ENCODE peak calls at places on chromosome 10, in nine cellular contexts. J is heart left ventricle, S is tibial nerve, R is Peyer's patch, Z is IMR-90, M is ovary, G is adrenal gland, X is transverse colon, T is body of pancreas. W is an unnamed sample.

GRCh38 chr10:123413353-123413752 is 252.8 kb upstream of the GPR26 start:
- DNase-seq in M (no peak), Z (no peak), X (no peak), G (no peak), J (no peak), R (no peak), T (no peak), S (no peak), W (no peak)

GRCh38 chr10:9305018-9305655 is 1250.6 kb downstream of the GATA3 start:
- DNase-seq in X (no peak), J (no peak), G (no peak), M (no peak), R (no peak), T (no peak), Z (peak), S (no peak), W (no peak)

GRCh38 chr10:17617031-17617911 is at the start of gene HACD1:
- DNase-seq in G (peak), X (peak), Z (peak), J (peak), T (peak), R (peak), S (peak), M (peak), W (peak)

GRCh38 chr10:10131984-10132383 is 885.7 kb upstream of the CELF2 start:
- DNase-seq in X (no peak), M (no peak), T (no peak), G (no peak), R (no peak), J (no peak), Z (no peak), S (no peak), W (no peak)

GRCh38 chr10:24989867-24990266 is 26.1 kb downstream of the ENKUR start:
- DNase-seq in J (no peak), Z (peak), S (no peak), R (no peak), G (no peak), M (no peak), T (no peak), X (no peak), W (no peak)

GRCh38 chr10:87842776-87843497 is 20.4 kb downstream of the KLLN start:
- DNase-seq in M (no peak), S (no peak), T (no peak), G (no peak), Z (peak), J (no peak), X (no peak), R (no peak), W (no peak)

GRCh38 chr10:4809156-4809555 is 16.9 kb upstream of the AKR1E2 start:
- DNase-seq in Z (no peak), S (no peak), T (no peak), R (no peak), G (no peak), M (no peak), J (no peak), X (no peak), W (no peak)

GRCh38 chr10:12872577-12872976 is 128.9 kb downstream of the CCDC3 start:
- DNase-seq in M (no peak), T (no peak), X (no peak), S (no peak), G (no peak), J (no peak), R (no peak), Z (no peak), W (no peak)

GRCh38 chr10:6563075-6563474 is 17.0 kb downstream of the PRKCQ start:
- DNase-seq in X (no peak), S (no peak), M (no peak), Z (no peak), J (no peak), G (no peak), R (no peak), T (no peak), W (no peak)

GRCh38 chr10:36759111-36759805 is 366.1 kb upstream of the ANKRD30A start:
- DNase-seq in M (no peak), G (no peak), Z (peak), R (no peak), T (no peak), S (no peak), J (no peak), X (no peak), W (no peak)

GRCh38 chr10:7408494-7409044 is 2.3 kb downstream of the SFMBT2 start:
- DNase-seq in J (peak), G (peak), R (peak), S (peak), M (peak), X (peak), T (peak), Z (peak), W (peak)

GRCh38 chr10:47022311-47023131 is 111.3 kb downstream of the PTPN20 start:
- DNase-seq in S (no peak), M (no peak), G (no peak), Z (no peak), X (no peak), T (no peak), R (no peak), J (no peak), W (no peak)

GRCh38 chr10:72693599-72693915 is 1.6 kb downstream of the MCU start:
- DNase-seq in X (no peak), M (no peak), G (no peak), R (no peak), T (no peak), J (no peak), Z (no peak), S (no peak), W (no peak)

GRCh38 chr10:42969147-42969546 is 107.7 kb upstream of the RET start:
- DNase-seq in R (no peak), G (no peak), S (no peak), J (no peak), X (no peak), M (no peak), T (no peak), Z (no peak), W (no peak)

GRCh38 chr10:113071446-113071845 is 121.4 kb downstream of the TCF7L2 start:
- DNase-seq in Z (peak), M (peak), X (peak), R (no peak), S (peak), G (peak), T (peak), J (peak), W (peak)

GRCh38 chr10:614341-614664 is 75.2 kb downstream of the DIP2C start:
- DNase-seq in S (no peak), M (no peak), J (no peak), T (no peak), G (no peak), Z (no peak), X (no peak), R (no peak), W (peak)
- TF ChIP-seq POLR2A in S (no peak), M (no peak), J (no peak), T (no peak), G (no peak), Z (no peak), X (no peak), R (no peak), W (no peak)

DNA sequence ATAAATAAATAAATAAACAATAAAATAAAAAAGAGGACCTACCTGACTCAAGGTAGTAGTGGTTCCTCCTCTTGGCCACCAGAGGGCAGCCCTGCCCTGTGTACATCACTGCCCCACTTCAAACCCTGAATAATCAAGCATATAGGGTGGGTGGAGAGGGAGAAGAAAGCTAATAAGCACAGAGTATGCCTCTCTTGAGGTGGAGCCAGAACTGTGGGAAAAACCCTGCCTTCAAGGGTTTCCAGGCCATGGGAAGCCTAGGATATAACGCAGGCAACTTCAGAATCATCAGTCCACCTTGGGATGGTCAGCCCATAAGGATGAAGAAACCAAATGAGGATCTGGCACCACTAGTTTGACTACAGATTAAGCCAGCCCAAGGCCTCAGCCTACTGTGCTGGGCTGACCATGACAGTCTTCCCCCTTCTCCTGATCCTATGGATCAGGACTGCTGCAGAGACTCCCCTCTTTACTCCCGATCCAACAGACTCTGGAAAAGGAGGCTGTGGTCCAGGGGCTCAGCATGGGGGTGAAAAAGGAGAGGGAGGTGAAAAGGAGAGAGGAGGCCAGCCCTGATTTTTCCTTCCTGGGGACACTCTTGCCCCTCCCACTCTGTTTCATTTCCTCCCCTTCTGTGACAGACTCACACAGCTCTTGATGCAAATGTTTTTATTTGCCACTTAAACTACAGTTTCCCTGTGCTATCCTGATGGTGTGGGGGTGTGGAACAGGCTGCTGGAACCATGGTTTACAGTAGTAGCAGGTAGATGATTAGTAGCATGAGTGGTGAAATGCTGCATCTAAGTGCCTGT is 10.1 kb downstream of the AVPI1 start:
- DNase-seq in G (no peak), S (no peak), Z (peak), J (no peak), T (peak), R (peak), X (peak), M (no peak), W (peak)
- TF ChIP-seq POLR2A in G (no peak), S (no peak), Z (no peak), J (no peak), T (no peak), R (no peak), X (no peak), M (no peak), W (no peak)

DNA sequence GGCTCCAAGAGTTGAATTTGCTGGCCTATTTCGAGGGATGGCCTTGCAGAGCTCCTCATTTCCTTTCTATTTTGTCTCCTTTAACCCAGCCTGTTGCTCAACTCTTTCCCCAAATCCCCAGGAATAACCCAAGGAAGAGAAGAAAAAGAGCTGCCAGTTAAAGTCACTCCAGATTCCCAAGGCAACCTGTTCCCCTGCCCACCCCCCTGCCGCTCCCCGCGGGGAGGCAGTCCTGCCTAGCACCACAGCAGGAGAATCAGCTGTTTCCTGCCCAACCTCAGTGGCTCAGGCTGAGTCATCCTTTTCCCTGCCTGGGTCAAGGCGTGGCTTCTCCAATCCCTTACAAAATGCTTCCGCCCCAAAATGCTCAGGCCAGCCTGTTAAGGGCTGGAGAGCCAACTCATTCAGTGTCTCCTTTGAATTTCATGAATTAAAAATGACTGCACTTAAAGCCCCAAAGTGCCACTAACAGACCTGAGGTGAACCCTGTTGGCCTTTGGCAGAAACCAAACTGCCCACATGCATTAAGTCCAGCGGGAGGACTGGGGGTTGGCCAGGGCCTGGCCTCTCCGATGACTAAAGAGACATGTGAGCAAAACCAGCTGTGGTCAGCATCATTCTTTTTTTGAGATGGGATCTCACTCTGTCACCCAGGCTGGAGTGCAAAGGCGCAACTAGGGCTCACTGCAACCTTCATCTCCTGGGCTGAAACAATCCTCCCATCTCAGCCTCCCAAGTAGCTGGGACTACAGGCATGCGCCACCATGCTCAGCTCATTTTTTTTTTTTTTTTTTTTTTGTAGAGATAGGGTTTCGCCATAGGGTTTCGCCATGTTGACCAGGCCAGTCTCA is 83.2 kb upstream of the KIF5B start:
- DNase-seq in Z (peak), M (peak), X (peak), J (peak), S (peak), G (peak), R (peak), T (peak), W (peak)
- TF ChIP-seq POLR2A in Z (no peak), M (no peak), X (peak), J (no peak), S (no peak), G (peak), R (no peak), T (no peak), W (no peak)

DNA sequence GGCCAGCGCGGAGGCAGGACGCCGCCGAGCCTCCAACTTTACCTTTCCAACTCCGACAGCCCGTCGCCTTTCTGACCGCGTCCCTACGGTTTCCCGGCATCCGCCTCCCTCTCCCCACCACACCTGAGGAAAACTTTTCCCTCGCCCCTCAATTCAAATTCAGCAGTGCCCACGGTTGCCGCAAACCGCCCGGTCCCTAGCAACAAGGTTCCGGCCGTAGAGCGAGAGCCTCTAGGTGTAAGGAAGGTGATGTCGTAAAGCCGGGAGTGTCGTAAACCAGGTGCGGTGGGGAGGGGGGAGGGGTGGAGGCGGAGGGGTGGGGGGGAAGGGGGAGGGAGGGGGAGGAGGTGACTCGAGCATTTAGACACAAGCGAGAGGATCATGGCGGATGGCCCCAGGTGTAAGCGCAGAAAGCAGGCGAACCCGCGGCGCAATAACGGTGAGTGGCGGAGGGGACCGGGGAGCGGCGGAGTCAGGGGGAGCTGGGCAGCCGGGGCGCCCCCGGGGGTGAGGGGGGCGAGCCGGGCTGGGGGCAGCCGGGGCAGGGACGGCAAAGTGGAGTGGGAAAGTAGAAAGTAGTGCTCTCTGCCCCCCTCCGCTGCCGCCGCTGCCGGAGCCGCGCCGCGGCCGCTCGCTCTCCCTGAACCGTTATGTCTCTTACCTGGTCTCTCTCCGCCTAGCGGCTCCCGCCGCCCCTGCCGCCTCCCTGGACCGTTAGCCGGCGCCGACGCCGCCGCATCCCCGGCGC is at the start of gene ZEB1:
- DNase-seq in X (peak), S (peak), T (peak), Z (peak), J (peak), G (peak), M (peak), R (peak), W (peak)
- TF ChIP-seq POLR2A in X (peak), S (no peak), T (no peak), Z (peak), J (no peak), G (no peak), M (peak), R (peak), W (peak)

GRCh38 chr10:102985811-102986210 is 67.7 kb downstream of the CNNM2 start:
- DNase-seq in G (no peak), Z (no peak), J (no peak), X (no peak), S (no peak), M (no peak), R (no peak), T (no peak), W (no peak)

GRCh38 chr10:102984086-102984485 is 66.0 kb downstream of the CNNM2 start:
- DNase-seq in M (no peak), G (no peak), S (no peak), X (no peak), Z (no peak), R (no peak), T (no peak), J (no peak), W (no peak)

DNA sequence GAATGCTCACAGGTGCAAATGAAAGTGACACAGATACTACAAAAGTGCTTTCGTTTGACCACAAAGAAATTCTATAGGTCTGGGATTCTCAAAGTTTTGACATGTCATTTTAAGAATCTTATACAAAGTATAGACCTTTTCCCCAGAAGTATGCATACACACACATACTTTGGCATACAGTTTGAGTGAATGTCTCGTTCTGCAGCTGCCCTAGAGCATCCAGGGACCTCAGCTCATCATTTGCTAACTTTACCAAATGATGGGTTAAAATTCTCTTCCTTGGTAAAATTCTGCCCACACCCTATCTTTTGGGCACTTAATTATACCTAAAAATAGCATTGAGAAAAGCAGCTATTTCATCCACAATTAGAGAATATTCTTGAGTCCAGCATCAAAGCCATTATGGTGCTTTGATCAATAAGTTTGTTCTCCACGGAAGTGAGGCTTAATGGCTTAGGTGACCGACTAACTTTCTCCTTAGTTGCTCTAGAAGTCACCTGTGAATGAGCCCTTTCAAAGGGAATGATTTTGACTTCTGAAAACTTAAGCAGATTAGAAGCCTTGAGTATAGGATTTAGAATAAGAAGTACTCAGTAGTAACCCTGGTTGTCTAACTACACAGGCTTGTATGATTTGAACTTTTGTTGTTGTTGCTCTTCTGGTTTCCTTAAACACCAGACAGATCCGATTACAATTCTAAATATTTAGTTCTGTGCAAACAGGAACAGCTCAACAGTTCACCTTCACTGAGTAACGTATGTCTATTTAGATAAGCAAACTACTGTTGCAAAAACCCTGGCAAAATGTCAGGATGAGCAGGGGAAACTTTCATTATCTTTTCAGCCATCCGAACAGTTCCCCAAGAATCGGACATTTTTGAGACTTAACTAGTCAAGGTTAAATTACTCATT is 70.6 kb downstream of the CNNM2 start:
- DNase-seq in R (no peak), J (no peak), G (peak), Z (peak), M (no peak), S (no peak), T (no peak), X (no peak), W (no peak)
- TF ChIP-seq POLR2A in R (no peak), J (no peak), G (no peak), Z (no peak), M (no peak), S (no peak), T (no peak), X (no peak), W (no peak)

GRCh38 chr10:32963102-32963501 is 5.1 kb upstream of the ITGB1 start:
- DNase-seq in J (no peak), G (no peak), R (no peak), X (no peak), T (no peak), M (no peak), Z (peak), S (no peak), W (no peak)

GRCh38 chr10:32961343-32961891 is 3.4 kb upstream of the ITGB1 start:
- DNase-seq in M (no peak), R (no peak), G (no peak), X (no peak), S (no peak), Z (no peak), J (no peak), T (no peak), W (no peak)

GRCh38 chr10:32962541-32962940 is 4.5 kb upstream of the ITGB1 start:
- DNase-seq in J (no peak), T (no peak), G (no peak), S (no peak), R (no peak), Z (no peak), X (no peak), M (no peak), W (no peak)

GRCh38 chr10:32960022-32960421 is 2.0 kb upstream of the ITGB1 start:
- DNase-seq in T (no peak), Z (no peak), J (no peak), M (no peak), X (no peak), S (no peak), R (no peak), G (no peak), W (no peak)

GRCh38 chr10:32961892-32962369 is 3.9 kb upstream of the ITGB1 start:
- DNase-seq in G (no peak), T (peak), J (no peak), M (no peak), S (no peak), Z (peak), R (no peak), X (no peak), W (no peak)
- TF ChIP-seq POLR2A in G (no peak), T (no peak), J (no peak), M (no peak), S (no peak), Z (peak), R (no peak), X (no peak), W (peak)

DNA sequence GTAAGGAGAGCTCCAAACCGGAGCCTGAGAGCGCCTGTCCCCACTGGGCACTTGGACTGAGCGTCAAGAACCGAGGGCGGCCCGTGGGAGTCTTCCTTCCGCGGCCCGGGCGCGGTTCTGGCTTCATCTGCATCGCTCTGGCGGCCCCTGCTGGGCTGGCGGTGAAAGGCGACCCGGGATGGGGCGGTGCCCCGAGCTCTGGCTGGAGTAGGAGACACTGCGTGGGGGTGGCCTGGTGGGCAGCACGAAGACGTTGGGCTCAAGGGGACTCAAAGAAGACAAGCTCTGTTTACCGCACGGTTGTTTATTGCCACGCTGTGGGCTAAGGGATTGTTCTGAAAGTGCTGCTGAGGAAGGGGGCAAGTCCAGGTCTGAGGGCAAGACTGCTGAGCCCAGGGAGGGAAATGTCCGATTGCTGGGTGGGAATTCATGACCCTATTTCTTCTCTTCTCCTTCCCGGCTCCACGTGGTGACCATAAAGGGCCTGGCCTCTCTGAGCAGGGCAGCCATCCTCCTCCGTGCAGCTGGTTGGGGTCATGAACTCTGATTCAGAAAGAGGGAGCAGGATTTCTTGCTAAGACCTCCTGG is 29.8 kb downstream of the PLAU start:
- DNase-seq in S (peak), T (peak), G (peak), M (peak), Z (peak), R (peak), X (peak), J (peak), W (peak)
- TF ChIP-seq POLR2A in S (no peak), T (no peak), G (no peak), M (no peak), Z (no peak), R (no peak), X (no peak), J (no peak), W (no peak)

W was measured in thyroid gland.